ENCODE peak calls at places on chromosomes 2 and 18, in seven cellular contexts. One of them, this sample, is unnamed.

GRCh38 chr2:1989216-1989615 is 244.9 kb upstream of the PXDN start:
- DNase-seq in CD8-positive, alpha-beta T cell: no peak
- DNase-seq in left ventricle myocardium inferior: no peak
- DNase-seq in fibroblast of lung: no peak
- DNase-seq in Peyer's patch: no peak
- DNase-seq in CD8-positive, alpha-beta memory T cell: no peak
- DNase-seq in dorsolateral prefrontal cortex: no peak
- DNase-seq in this sample: peak; percentile 84

GRCh38 chr2:147331790-147332419 is 512.9 kb upstream of the ACVR2A start:
- DNase-seq in CD8-positive, alpha-beta T cell: no peak
- DNase-seq in left ventricle myocardium inferior: no peak
- DNase-seq in fibroblast of lung: peak; percentile 59
- DNase-seq in Peyer's patch: no peak
- DNase-seq in CD8-positive, alpha-beta memory T cell: no peak
- DNase-seq in dorsolateral prefrontal cortex: no peak
- DNase-seq in this sample: peak; percentile 24

GRCh38 chr18:9428862-9429661 is 46.3 kb upstream of the RALBP1 start:
- DNase-seq in CD8-positive, alpha-beta T cell: no peak
- DNase-seq in left ventricle myocardium inferior: no peak
- DNase-seq in fibroblast of lung: no peak
- DNase-seq in Peyer's patch: no peak
- DNase-seq in CD8-positive, alpha-beta memory T cell: no peak
- DNase-seq in dorsolateral prefrontal cortex: no peak
- DNase-seq in this sample: no peak

GRCh38 chr2:182302174-182302573 is 124.7 kb downstream of the PDE1A start:
- DNase-seq in CD8-positive, alpha-beta T cell: no peak
- DNase-seq in left ventricle myocardium inferior: no peak
- DNase-seq in fibroblast of lung: peak; percentile 81
- DNase-seq in Peyer's patch: no peak
- DNase-seq in CD8-positive, alpha-beta memory T cell: no peak
- DNase-seq in dorsolateral prefrontal cortex: no peak
- DNase-seq in this sample: no peak

GRCh38 chr2:33265584-33266338 is 210.7 kb upstream of the RASGRP3 start:
- DNase-seq in CD8-positive, alpha-beta T cell: no peak
- DNase-seq in left ventricle myocardium inferior: no peak
- DNase-seq in fibroblast of lung: no peak
- DNase-seq in Peyer's patch: no peak
- DNase-seq in CD8-positive, alpha-beta memory T cell: no peak
- DNase-seq in dorsolateral prefrontal cortex: no peak
- DNase-seq in this sample: no peak

GRCh38 chr2:8680931-8681760 is 710 bp upstream of the ID2 start:
- DNase-seq in CD8-positive, alpha-beta T cell: peak; percentile 75
- DNase-seq in left ventricle myocardium inferior: peak; percentile 53
- DNase-seq in fibroblast of lung: peak; percentile 76
- DNase-seq in Peyer's patch: peak; percentile 79
- DNase-seq in CD8-positive, alpha-beta memory T cell: peak; percentile 71
- DNase-seq in dorsolateral prefrontal cortex: no peak
- DNase-seq in this sample: peak; percentile 87

GRCh38 chr2:47264183-47264582 is 109.1 kb upstream of the STPG4 start:
- DNase-seq in CD8-positive, alpha-beta T cell: no peak
- DNase-seq in left ventricle myocardium inferior: no peak
- DNase-seq in fibroblast of lung: no peak
- DNase-seq in Peyer's patch: no peak
- DNase-seq in CD8-positive, alpha-beta memory T cell: no peak
- DNase-seq in dorsolateral prefrontal cortex: no peak
- DNase-seq in this sample: no peak

GRCh38 chr2:190468814-190469569 is 60.8 kb downstream of the MFSD6 start:
- DNase-seq in CD8-positive, alpha-beta T cell: no peak
- DNase-seq in left ventricle myocardium inferior: peak; percentile 74
- DNase-seq in fibroblast of lung: peak; percentile 99
- DNase-seq in Peyer's patch: no peak
- DNase-seq in CD8-positive, alpha-beta memory T cell: no peak
- DNase-seq in dorsolateral prefrontal cortex: peak; percentile 61
- DNase-seq in this sample: peak; percentile 63

GRCh38 chr2:10482460-10482859 is 34.3 kb upstream of the ODC1 start:
- DNase-seq in CD8-positive, alpha-beta T cell: no peak
- DNase-seq in left ventricle myocardium inferior: no peak
- DNase-seq in fibroblast of lung: no peak
- DNase-seq in Peyer's patch: peak; percentile 7
- DNase-seq in CD8-positive, alpha-beta memory T cell: no peak
- DNase-seq in dorsolateral prefrontal cortex: no peak
- DNase-seq in this sample: no peak

GRCh38 chr2:142756430-142756829 is 121.0 kb upstream of the KYNU start:
- DNase-seq in CD8-positive, alpha-beta T cell: no peak
- DNase-seq in left ventricle myocardium inferior: no peak
- DNase-seq in fibroblast of lung: peak; percentile 28
- DNase-seq in Peyer's patch: no peak
- DNase-seq in CD8-positive, alpha-beta memory T cell: no peak
- DNase-seq in dorsolateral prefrontal cortex: no peak
- DNase-seq in this sample: no peak

GRCh38 chr18:53944721-53945120 is 279.7 kb downstream of the MBD2 start:
- DNase-seq in CD8-positive, alpha-beta T cell: no peak
- DNase-seq in left ventricle myocardium inferior: no peak
- DNase-seq in fibroblast of lung: no peak
- DNase-seq in Peyer's patch: no peak
- DNase-seq in CD8-positive, alpha-beta memory T cell: no peak
- DNase-seq in dorsolateral prefrontal cortex: no peak
- DNase-seq in this sample: no peak

GRCh38 chr2:216345846-216346245 is 26.4 kb downstream of the MARCHF4 start:
- DNase-seq in CD8-positive, alpha-beta T cell: no peak
- DNase-seq in left ventricle myocardium inferior: no peak
- DNase-seq in fibroblast of lung: no peak
- DNase-seq in Peyer's patch: no peak
- DNase-seq in CD8-positive, alpha-beta memory T cell: no peak
- DNase-seq in dorsolateral prefrontal cortex: no peak
- DNase-seq in this sample: no peak

DNA sequence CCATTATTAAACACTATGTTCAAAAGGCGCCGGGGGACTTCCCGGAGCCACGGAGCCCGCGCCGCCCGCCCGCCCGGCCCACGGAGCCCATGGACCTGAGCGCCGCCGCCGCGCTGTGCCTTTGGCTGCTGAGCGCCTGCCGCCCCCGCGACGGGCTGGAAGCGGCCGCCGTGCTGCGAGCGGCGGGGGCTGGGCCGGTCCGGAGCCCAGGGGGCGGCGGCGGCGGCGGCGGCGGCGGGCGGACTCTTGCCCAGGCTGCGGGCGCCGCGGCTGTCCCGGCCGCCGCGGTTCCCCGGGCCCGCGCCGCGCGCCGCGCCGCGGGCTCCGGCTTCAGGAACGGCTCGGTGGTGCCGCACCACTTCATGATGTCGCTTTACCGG is 197 bp downstream of the GDF7 start:
- DNase-seq in CD8-positive, alpha-beta T cell: no peak
- DNase-seq in left ventricle myocardium inferior: no peak
- DNase-seq in fibroblast of lung: no peak
- DNase-seq in Peyer's patch: no peak
- DNase-seq in CD8-positive, alpha-beta memory T cell: no peak
- DNase-seq in dorsolateral prefrontal cortex: no peak
- DNase-seq in this sample: no peak
- H3K27ac ChIP-seq in CD8-positive, alpha-beta T cell: no peak overlapping the region
- H3K27ac ChIP-seq in left ventricle myocardium inferior: peak overlapping the region; percentile 44
- H3K27ac ChIP-seq in fibroblast of lung: no peak overlapping the region
- H3K27ac ChIP-seq in Peyer's patch: no peak overlapping the region
- H3K27ac ChIP-seq in CD8-positive, alpha-beta memory T cell: no peak overlapping the region
- H3K27ac ChIP-seq in dorsolateral prefrontal cortex: no peak overlapping the region
- H3K27ac ChIP-seq in this sample: no peak overlapping the region

GRCh38 chr2:13662055-13662454 is 945.3 kb downstream of the TRIB2 start:
- DNase-seq in CD8-positive, alpha-beta T cell: no peak
- DNase-seq in left ventricle myocardium inferior: no peak
- DNase-seq in fibroblast of lung: peak; percentile 12
- DNase-seq in Peyer's patch: no peak
- DNase-seq in CD8-positive, alpha-beta memory T cell: no peak
- DNase-seq in dorsolateral prefrontal cortex: no peak
- DNase-seq in this sample: no peak

GRCh38 chr2:13654416-13654815 is 937.7 kb downstream of the TRIB2 start:
- DNase-seq in CD8-positive, alpha-beta T cell: no peak
- DNase-seq in left ventricle myocardium inferior: no peak
- DNase-seq in fibroblast of lung: no peak
- DNase-seq in Peyer's patch: no peak
- DNase-seq in CD8-positive, alpha-beta memory T cell: no peak
- DNase-seq in dorsolateral prefrontal cortex: no peak
- DNase-seq in this sample: no peak

GRCh38 chr2:13660231-13660630 is 943.5 kb downstream of the TRIB2 start:
- DNase-seq in CD8-positive, alpha-beta T cell: no peak
- DNase-seq in left ventricle myocardium inferior: no peak
- DNase-seq in fibroblast of lung: no peak
- DNase-seq in Peyer's patch: no peak
- DNase-seq in CD8-positive, alpha-beta memory T cell: no peak
- DNase-seq in dorsolateral prefrontal cortex: no peak
- DNase-seq in this sample: no peak
- H3K4me3 ChIP-seq in CD8-positive, alpha-beta T cell: no peak overlapping the region
- H3K4me3 ChIP-seq in left ventricle myocardium inferior: no peak overlapping the region
- H3K4me3 ChIP-seq in fibroblast of lung: no peak overlapping the region
- H3K4me3 ChIP-seq in Peyer's patch: no peak overlapping the region
- H3K4me3 ChIP-seq in CD8-positive, alpha-beta memory T cell: no peak overlapping the region
- H3K4me3 ChIP-seq in dorsolateral prefrontal cortex: no peak overlapping the region
- H3K4me3 ChIP-seq in this sample: no peak overlapping the region

GRCh38 chr2:62458206-62459035 is 47.6 kb downstream of the TMEM17 start:
- DNase-seq in CD8-positive, alpha-beta T cell: no peak
- DNase-seq in left ventricle myocardium inferior: peak; percentile 67
- DNase-seq in fibroblast of lung: no peak
- DNase-seq in Peyer's patch: no peak
- DNase-seq in CD8-positive, alpha-beta memory T cell: no peak
- DNase-seq in dorsolateral prefrontal cortex: no peak
- DNase-seq in this sample: no peak
- H3K27ac ChIP-seq in CD8-positive, alpha-beta T cell: no peak overlapping the region
- H3K27ac ChIP-seq in left ventricle myocardium inferior: peak overlapping the region; percentile 91
- H3K27ac ChIP-seq in fibroblast of lung: no peak overlapping the region
- H3K27ac ChIP-seq in Peyer's patch: no peak overlapping the region
- H3K27ac ChIP-seq in CD8-positive, alpha-beta memory T cell: no peak overlapping the region
- H3K27ac ChIP-seq in dorsolateral prefrontal cortex: no peak overlapping the region
- H3K27ac ChIP-seq in this sample: no peak overlapping the region

DNA sequence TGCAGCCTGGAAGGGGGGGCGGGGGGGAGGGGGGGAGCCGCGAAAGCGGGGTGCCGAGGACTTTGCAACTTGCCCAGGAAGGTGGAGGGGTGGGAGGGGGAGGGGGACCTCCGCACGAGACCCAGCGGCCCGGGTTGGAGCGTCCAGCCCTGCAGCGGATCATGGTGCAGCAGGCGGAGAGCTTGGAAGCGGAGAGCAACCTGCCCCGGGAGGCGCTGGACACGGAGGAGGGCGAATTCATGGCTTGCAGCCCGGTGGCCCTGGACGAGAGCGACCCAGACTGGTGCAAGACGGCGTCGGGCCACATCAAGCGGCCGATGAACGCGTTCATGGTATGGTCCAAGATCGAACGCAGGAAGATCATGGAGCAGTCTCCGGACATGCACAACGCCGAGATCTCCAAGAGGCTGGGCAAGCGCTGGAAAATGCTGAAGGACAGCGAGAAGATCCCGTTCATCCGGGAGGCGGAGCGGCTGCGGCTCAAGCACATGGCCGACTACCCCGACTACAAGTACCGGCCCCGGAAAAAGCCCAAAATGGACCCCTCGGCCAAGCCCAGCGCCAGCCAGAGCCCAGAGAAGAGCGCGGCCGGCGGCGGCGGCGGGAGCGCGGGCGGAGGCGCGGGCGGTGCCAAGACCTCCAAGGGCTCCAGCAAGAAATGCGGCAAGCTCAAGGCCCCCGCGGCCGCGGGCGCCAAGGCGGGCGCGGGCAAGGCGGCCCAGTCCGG is 540 bp downstream of the SOX11 start:
- DNase-seq in CD8-positive, alpha-beta T cell: no peak
- DNase-seq in left ventricle myocardium inferior: no peak
- DNase-seq in fibroblast of lung: peak; percentile 58
- DNase-seq in Peyer's patch: no peak
- DNase-seq in CD8-positive, alpha-beta memory T cell: no peak
- DNase-seq in dorsolateral prefrontal cortex: no peak
- DNase-seq in this sample: no peak
- H3K4me3 ChIP-seq in CD8-positive, alpha-beta T cell: no peak overlapping the region
- H3K4me3 ChIP-seq in left ventricle myocardium inferior: peak overlapping the region; percentile 63
- H3K4me3 ChIP-seq in fibroblast of lung: peak overlapping the region; percentile 82
- H3K4me3 ChIP-seq in Peyer's patch: no peak overlapping the region
- H3K4me3 ChIP-seq in CD8-positive, alpha-beta memory T cell: no peak overlapping the region
- H3K4me3 ChIP-seq in dorsolateral prefrontal cortex: peak overlapping the region; percentile 38
- H3K4me3 ChIP-seq in this sample: no peak overlapping the region

DNA sequence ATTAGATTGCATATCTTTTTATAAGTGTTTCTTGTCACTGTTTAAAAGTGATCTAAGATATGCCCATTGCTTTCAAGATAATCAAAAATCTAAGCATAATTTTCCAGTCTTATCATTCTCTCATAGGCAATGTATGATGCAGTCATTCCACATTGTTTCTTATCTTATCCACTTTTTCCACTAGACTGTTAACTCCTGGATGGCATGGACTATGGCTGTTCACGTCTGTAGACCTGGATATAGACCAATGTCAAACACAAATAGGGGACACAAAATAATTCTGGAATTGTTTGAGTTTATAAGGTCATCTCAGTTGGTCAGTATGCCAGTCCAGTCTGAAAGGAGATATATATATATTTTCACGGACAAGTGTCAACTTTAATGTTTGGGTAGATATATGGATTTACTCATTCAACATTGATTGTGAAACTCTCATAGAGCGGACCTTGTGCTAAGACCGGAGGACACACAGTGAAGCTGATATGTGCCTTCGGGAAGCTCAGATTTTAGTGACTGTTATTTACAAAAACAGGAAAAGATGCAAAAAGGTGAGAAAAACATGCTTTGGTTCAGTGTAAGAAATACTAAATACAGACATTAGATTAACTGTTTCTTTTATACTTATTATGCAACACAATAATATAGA is 689.4 kb upstream of the SLC8A1 start:
- DNase-seq in CD8-positive, alpha-beta T cell: no peak
- DNase-seq in left ventricle myocardium inferior: no peak
- DNase-seq in fibroblast of lung: no peak
- DNase-seq in Peyer's patch: no peak
- DNase-seq in CD8-positive, alpha-beta memory T cell: no peak
- DNase-seq in dorsolateral prefrontal cortex: no peak
- DNase-seq in this sample: no peak
- H3K27ac ChIP-seq in CD8-positive, alpha-beta T cell: no peak overlapping the region
- H3K27ac ChIP-seq in left ventricle myocardium inferior: no peak overlapping the region
- H3K27ac ChIP-seq in fibroblast of lung: no peak overlapping the region
- H3K27ac ChIP-seq in Peyer's patch: no peak overlapping the region
- H3K27ac ChIP-seq in CD8-positive, alpha-beta memory T cell: no peak overlapping the region
- H3K27ac ChIP-seq in dorsolateral prefrontal cortex: no peak overlapping the region
- H3K27ac ChIP-seq in this sample: no peak overlapping the region

GRCh38 chr2:149427371-149427770 is 97.0 kb downstream of the LYPD6 start:
- DNase-seq in CD8-positive, alpha-beta T cell: no peak
- DNase-seq in left ventricle myocardium inferior: no peak
- DNase-seq in fibroblast of lung: no peak
- DNase-seq in Peyer's patch: no peak
- DNase-seq in CD8-positive, alpha-beta memory T cell: no peak
- DNase-seq in dorsolateral prefrontal cortex: no peak
- DNase-seq in this sample: no peak

GRCh38 chr2:149428783-149429182 is 98.4 kb downstream of the LYPD6 start:
- DNase-seq in CD8-positive, alpha-beta T cell: no peak
- DNase-seq in left ventricle myocardium inferior: no peak
- DNase-seq in fibroblast of lung: no peak
- DNase-seq in Peyer's patch: no peak
- DNase-seq in CD8-positive, alpha-beta memory T cell: no peak
- DNase-seq in dorsolateral prefrontal cortex: no peak
- DNase-seq in this sample: no peak

DNA sequence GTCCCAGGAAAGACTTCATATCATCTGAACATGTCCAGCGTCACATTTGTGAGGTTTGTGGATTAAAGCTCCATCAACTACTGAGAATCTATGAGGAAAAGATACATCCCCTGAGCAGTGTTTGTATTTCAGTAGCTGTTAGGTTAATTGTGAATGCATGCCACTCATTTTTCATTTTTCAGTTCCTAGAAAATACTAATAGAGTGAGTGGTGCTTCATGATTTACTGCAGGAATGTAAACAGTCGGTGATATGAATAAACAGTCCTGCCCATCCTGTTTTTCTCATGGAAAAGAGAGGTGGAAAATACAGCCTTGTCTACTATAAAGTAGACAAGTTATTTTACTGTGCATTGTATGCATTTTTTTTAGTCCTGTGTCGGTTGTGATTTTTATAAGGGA is 101.0 kb downstream of the LYPD6 start:
- DNase-seq in CD8-positive, alpha-beta T cell: no peak
- DNase-seq in left ventricle myocardium inferior: no peak
- DNase-seq in fibroblast of lung: peak; percentile 31
- DNase-seq in Peyer's patch: no peak
- DNase-seq in CD8-positive, alpha-beta memory T cell: no peak
- DNase-seq in dorsolateral prefrontal cortex: no peak
- DNase-seq in this sample: no peak
- H3K4me3 ChIP-seq in CD8-positive, alpha-beta T cell: no peak overlapping the region
- H3K4me3 ChIP-seq in left ventricle myocardium inferior: no peak overlapping the region
- H3K4me3 ChIP-seq in fibroblast of lung: no peak overlapping the region
- H3K4me3 ChIP-seq in Peyer's patch: no peak overlapping the region
- H3K4me3 ChIP-seq in CD8-positive, alpha-beta memory T cell: no peak overlapping the region
- H3K4me3 ChIP-seq in dorsolateral prefrontal cortex: no peak overlapping the region
- H3K4me3 ChIP-seq in this sample: no peak overlapping the region

This sample was measured in small intestine.